ENCODE peak calls at places on chromosomes 6 and 20, in seven cellular contexts. I is fibroblast of lung, Y is sciatic nerve, E is type B pancreatic cell, R is BJ, X is globus pallidus, G is DND-41. W is an unnamed sample.

GRCh38 chr6:89410231-89411018 is 1.6 kb downstream of the RRAGD start:
- DNase-seq in I (no peak), Y (no peak), E (no peak), R (no peak), X (no peak), G (no peak), W (no peak)

GRCh38 chr6:113055998-113056397 is 708.9 kb downstream of the RFPL4B start:
- DNase-seq in I (no peak), Y (no peak), E (no peak), R (no peak), X (no peak), G (no peak), W (no peak)

GRCh38 chr6:148518371-148519156 is 175.9 kb downstream of the SASH1 start:
- DNase-seq in I (no peak), Y (no peak), E (no peak), R (no peak), X (no peak), G (no peak), W (no peak)

GRCh38 chr6:11333292-11333849 is 100.9 kb upstream of the NEDD9 start:
- DNase-seq in I (no peak), Y (no peak), E (no peak), R (no peak), X (no peak), G (peak; percentile 90), W (no peak)

GRCh38 chr20:4247898-4248858 is 232.8 kb upstream of the RNF24 start:
- DNase-seq in I (no peak), Y (no peak), E (no peak), R (no peak), X (no peak), G (no peak), W (no peak)

GRCh38 chr6:804771-805170 is 111.8 kb upstream of the EXOC2 start:
- DNase-seq in I (no peak), Y (no peak), E (no peak), R (no peak), X (peak; percentile 5), G (no peak), W (no peak)

GRCh38 chr6:119312875-119313338 is 36.7 kb downstream of the MAN1A1 start:
- DNase-seq in I (no peak), Y (no peak), E (no peak), R (no peak), X (no peak), G (no peak), W (no peak)

GRCh38 chr6:113489946-113490345 is 367.2 kb upstream of the MARCKS start:
- DNase-seq in I (peak; percentile 8), Y (no peak), E (no peak), R (peak; percentile 27), X (no peak), G (no peak), W (no peak)

GRCh38 chr6:158969148-158969547 is 30.9 kb downstream of the RSPH3 start:
- DNase-seq in I (no peak), Y (no peak), E (no peak), R (no peak), X (no peak), G (no peak), W (no peak)

GRCh38 chr6:13695217-13695616 is 16.4 kb downstream of the RANBP9 start:
- DNase-seq in I (peak; percentile 49), Y (no peak), E (no peak), R (no peak), X (no peak), G (no peak), W (no peak)

GRCh38 chr6:106739387-106739786 is 110.0 kb downstream of the QRSL1 start:
- DNase-seq in I (no peak), Y (no peak), E (no peak), R (no peak), X (peak; percentile 38), G (no peak), W (no peak)

GRCh38 chr6:15025416-15025815 is 220.5 kb upstream of the JARID2 start:
- DNase-seq in I (no peak), Y (no peak), E (no peak), R (no peak), X (no peak), G (no peak), W (no peak)

GRCh38 chr20:10673831-10674683 is at the start of gene JAG1:
- DNase-seq in I (peak; percentile 91), Y (peak; percentile 97), E (peak; percentile 97), R (peak; percentile 60), X (peak; percentile 94), G (no peak), W (peak; percentile 98)

GRCh38 chr6:43077981-43078411 is 1.9 kb downstream of the PTK7 start:
- DNase-seq in I (peak; percentile 62), Y (no peak), E (no peak), R (no peak), X (no peak), G (no peak), W (no peak)

GRCh38 chr6:16885411-16886160 is 124.3 kb upstream of the ATXN1 start:
- DNase-seq in I (no peak), Y (no peak), E (no peak), R (no peak), X (no peak), G (no peak), W (no peak)

GRCh38 chr6:45836984-45837383 is 178.7 kb downstream of the CLIC5 start:
- DNase-seq in I (no peak), Y (no peak), E (no peak), R (no peak), X (no peak), G (no peak), W (no peak)

GRCh38 chr6:97697450-97697849 is 414.4 kb upstream of the MMS22L start:
- DNase-seq in I (peak; percentile 86), Y (no peak), E (no peak), R (no peak), X (no peak), G (no peak), W (no peak)

GRCh38 chr20:62405108-62405980 is 1.7 kb downstream of the CABLES2 start:
- DNase-seq in I (peak; percentile 54), Y (no peak), E (no peak), R (no peak), X (no peak), G (no peak), W (no peak)

GRCh38 chr6:119349341-119350201 is at the start of gene MAN1A1:
- DNase-seq in I (peak; percentile 75), Y (peak; percentile 94), E (peak; percentile 91), R (no peak), X (peak; percentile 67), G (peak; percentile 86), W (peak; percentile 97)

GRCh38 chr6:10269814-10270472 is 144.9 kb downstream of the TFAP2A start:
- DNase-seq in I (peak; percentile 34), Y (no peak), E (no peak), R (no peak), X (no peak), G (no peak), W (no peak)

GRCh38 chr6:136323431-136324112 is 33.9 kb upstream of the BCLAF1 start:
- DNase-seq in I (peak; percentile 29), Y (no peak), E (no peak), R (no peak), X (peak; percentile 55), G (no peak), W (no peak)